ENCODE peak calls at places on chromosomes 16 and 17, in seven cellular contexts. D is body of pancreas, Z is fibroblast of lung, T is tibial nerve, J is breast epithelium, Q is ascending aorta, I is neural progenitor cell. X is an unnamed sample.

GRCh38 chr16:50547944-50548658 is at the start of gene NKD1:
- DNase-seq in Q (no peak), Z (peak; percentile 27), T (peak; percentile 64), I (peak; percentile 95), J (peak; percentile 24), D (peak; percentile 78), X (peak; percentile 62)

GRCh38 chr17:69961488-69962145 is 113.4 kb upstream of the KCNJ16 start:
- DNase-seq in Q (no peak), J (no peak), I (peak; percentile 23), Z (peak; percentile 74), T (peak; percentile 12), D (no peak), X (no peak)

GRCh38 chr17:37693328-37693727 is 50.1 kb upstream of the DDX52 start:
- DNase-seq in I (no peak), Z (no peak), T (no peak), Q (no peak), D (no peak), J (no peak), X (no peak)

GRCh38 chr17:57703273-57703672 is 41.8 kb downstream of the CCDC182 start:
- DNase-seq in Q (no peak), I (no peak), T (no peak), Z (no peak), D (no peak), J (no peak), X (no peak)

GRCh38 chr16:23324727-23325126 is 22.6 kb downstream of the SCNN1B start:
- DNase-seq in I (no peak), T (no peak), Q (no peak), D (no peak), J (peak; percentile 82), Z (no peak), X (no peak)

GRCh38 chr17:14886200-14886739 is 378.9 kb downstream of the PMP22 start:
- DNase-seq in Q (no peak), Z (peak; percentile 14), J (no peak), D (no peak), T (no peak), I (peak; percentile 28), X (no peak)

GRCh38 chr16:74570412-74571301 is 36.3 kb downstream of the GLG1 start:
- DNase-seq in D (no peak), T (no peak), J (no peak), Q (no peak), Z (no peak), I (no peak), X (no peak)

GRCh38 chr17:48595107-48595999 is 1.8 kb upstream of the HOXB5 start:
- DNase-seq in Z (peak; percentile 41), T (no peak), Q (no peak), D (no peak), I (no peak), J (no peak), X (no peak)

GRCh38 chr17:2894782-2895181 is 98.5 kb downstream of the RAP1GAP2 start:
- DNase-seq in D (peak; percentile 80), I (no peak), Z (no peak), J (no peak), Q (no peak), T (no peak), X (no peak)

GRCh38 chr16:2535644-2536021 is 2.2 kb upstream of the PDPK1 start:
- DNase-seq in D (no peak), T (no peak), Z (peak; percentile 93), I (no peak), Q (no peak), J (no peak), X (no peak)

DNA sequence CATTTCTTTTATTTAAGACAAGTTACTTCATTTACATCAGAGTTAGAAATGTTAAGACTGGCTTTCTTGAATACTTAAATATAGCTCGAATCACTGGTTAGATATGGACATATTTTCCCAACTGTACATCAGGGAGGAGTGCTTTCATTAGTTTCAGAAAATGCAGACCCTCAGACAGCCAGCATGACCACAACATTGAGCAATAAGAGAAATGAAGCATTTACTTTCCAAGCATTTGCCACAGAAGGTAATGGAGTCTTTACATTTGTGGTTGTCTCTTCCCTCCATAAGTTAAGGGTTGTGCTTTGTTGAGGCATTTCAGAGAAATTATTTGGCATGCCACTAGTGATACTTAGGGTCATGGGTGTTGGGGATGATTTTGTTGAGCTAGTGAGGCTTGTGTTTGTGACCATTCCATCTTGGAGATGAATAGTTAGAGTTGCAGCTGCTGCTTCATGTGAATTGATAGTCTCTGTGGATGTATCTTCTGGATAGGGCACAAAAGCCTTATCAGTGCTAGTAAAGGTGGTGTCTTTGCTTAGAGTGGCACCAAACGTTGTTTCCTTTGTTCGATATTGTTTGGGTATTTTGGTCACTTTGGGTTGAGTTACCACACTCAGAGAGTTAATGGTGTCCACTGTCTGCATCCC is 2.1 kb downstream of the OMG start:
- DNase-seq in Z (peak; percentile 27), Q (no peak), I (no peak), T (no peak), J (no peak), D (no peak), X (no peak)
- H3K4me3 ChIP-seq in Z (no peak overlapping the region), Q (no peak overlapping the region), I (no peak overlapping the region), T (no peak overlapping the region), J (no peak overlapping the region), D (no peak overlapping the region), X (peak overlapping the region; percentile 59)

GRCh38 chr17:35891273-35891672 is 11.1 kb upstream of the CCL5 start:
- DNase-seq in D (no peak), J (no peak), Q (no peak), I (no peak), Z (no peak), T (no peak), X (no peak)
- H3K27me3 ChIP-seq in D (no peaks in the 10 kb centered on the region), J (no peaks in the 10 kb centered on the region), Q (no peaks in the 10 kb centered on the region), I (no peaks in the 10 kb centered on the region), Z (no peaks in the 10 kb centered on the region), T (no peaks in the 10 kb centered on the region), X (no peaks in the 10 kb centered on the region)

DNA sequence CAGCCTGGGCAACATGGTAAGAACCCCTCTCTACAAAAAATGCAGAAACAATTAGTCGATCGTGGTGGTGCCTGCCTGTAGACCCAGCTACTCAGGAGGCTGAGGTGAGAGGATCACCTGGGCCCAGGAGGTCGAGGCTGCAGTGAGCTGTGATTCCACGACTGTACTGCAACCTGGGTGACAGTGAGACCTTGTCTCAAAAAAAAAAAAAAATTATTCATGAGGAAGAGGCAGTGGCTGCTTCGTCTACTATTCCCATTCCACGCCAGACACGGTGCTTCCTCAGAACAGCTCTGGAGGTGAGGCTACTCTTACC is 52.2 kb upstream of the GSE1 start:
- DNase-seq in Z (no peak), J (no peak), I (no peak), D (no peak), T (no peak), Q (no peak), X (no peak)
- TF ChIP-seq CTCF in Z (no peak), J (no peak), I (no peak), D (no peak), T (no peak), Q (no peak), X (no peak)

GRCh38 chr17:77471984-77472836 is 331.4 kb downstream of the SEC14L1 start:
- DNase-seq in D (no peak), T (no peak), Z (peak; percentile 90), Q (no peak), I (peak; percentile 92), J (peak; percentile 72), X (no peak)

GRCh38 chr17:77474292-77474988 is 333.7 kb downstream of the SEC14L1 start:
- DNase-seq in Q (no peak), Z (peak; percentile 45), D (no peak), J (no peak), T (no peak), I (no peak), X (peak; percentile 51)

GRCh38 chr17:77472837-77473214 is 332.1 kb downstream of the SEC14L1 start:
- DNase-seq in J (no peak), Q (no peak), T (no peak), I (no peak), D (no peak), Z (no peak), X (no peak)

GRCh38 chr17:77475012-77475976 is 334.5 kb downstream of the SEC14L1 start:
- DNase-seq in D (no peak), Z (peak; percentile 94), I (no peak), Q (no peak), T (no peak), J (no peak), X (no peak)

GRCh38 chr17:77473615-77474226 is 333.0 kb downstream of the SEC14L1 start:
- DNase-seq in Q (no peak), Z (no peak), J (no peak), T (no peak), D (no peak), I (no peak), X (no peak)
- H3K4me3 ChIP-seq in Q (no peak overlapping the region), Z (no peak overlapping the region), J (no peak overlapping the region), T (no peak overlapping the region), D (no peak overlapping the region), I (no peak overlapping the region), X (no peak overlapping the region)

GRCh38 chr16:10877472-10877946 is 507 bp downstream of the CIITA start:
- DNase-seq in T (no peak), Q (no peak), I (no peak), Z (no peak), J (no peak), D (no peak), X (no peak)

GRCh38 chr16:10878644-10879498 is 1.9 kb downstream of the CIITA start:
- DNase-seq in J (peak; percentile 40), D (peak; percentile 29), I (peak; percentile 24), Z (peak; percentile 15), Q (no peak), T (no peak), X (peak; percentile 42)

GRCh38 chr16:10879681-10880589 is 2.9 kb downstream of the CIITA start:
- DNase-seq in J (no peak), D (no peak), T (no peak), Z (no peak), Q (no peak), I (no peak), X (no peak)

GRCh38 chr16:10876799-10877341 is at the start of gene CIITA:
- DNase-seq in J (peak; percentile 59), Q (peak; percentile 72), I (no peak), Z (peak; percentile 65), T (peak; percentile 84), D (peak; percentile 58), X (no peak)

DNA sequence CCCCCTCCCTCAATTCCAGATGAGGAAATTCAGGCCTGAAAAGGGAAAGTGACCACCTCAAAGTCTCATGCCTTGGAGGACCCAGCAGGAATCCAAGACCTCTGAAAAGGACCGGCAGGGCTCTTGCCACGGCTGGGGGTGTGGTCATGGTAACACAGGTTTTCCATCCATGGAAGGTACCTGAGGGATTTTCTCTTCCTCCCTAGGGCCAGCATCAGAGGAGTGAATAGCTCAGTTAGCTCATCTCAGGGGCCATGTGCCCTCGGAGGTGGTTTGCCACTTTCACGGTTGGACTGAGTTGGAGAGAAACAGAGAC is 1.3 kb downstream of the CIITA start:
- DNase-seq in I (no peak), D (no peak), Z (no peak), T (no peak), Q (no peak), J (no peak), X (no peak)
- H3K27me3 ChIP-seq in I (peaks cover 55% of the 10 kb centered on the region), D (no peaks in the 10 kb centered on the region), Z (no peaks in the 10 kb centered on the region), T (peaks cover 8% of the 10 kb centered on the region), Q (no peaks in the 10 kb centered on the region), J (no peaks in the 10 kb centered on the region), X (no peaks in the 10 kb centered on the region)